ENCODE peak calls at places on chromosomes 4 and X, in four cellular contexts. H is RWPE1, O is GM10248, D is GM20000. Y is an unnamed sample.

GRCh38 chr4:86043755-86044592 is 315.9 kb downstream of the MAPK10 start:
- DNase-seq in H (peak), O (peak), D (peak), Y (no peak)

GRCh38 chrX:123561439-123562215 is 171.2 kb downstream of the THOC2 start:
- DNase-seq in H (no peak), O (no peak), D (no peak), Y (no peak)

GRCh38 chr4:95267081-95267480 is 281.7 kb downstream of the UNC5C start:
- DNase-seq in H (peak), O (no peak), D (no peak), Y (no peak)

GRCh38 chrX:67614006-67614405 is 70.2 kb downstream of the AR start:
- DNase-seq in H (no peak), O (no peak), D (no peak), Y (no peak)

GRCh38 chrX:103488332-103488731 is 31.0 kb downstream of the RAB40A start:
- DNase-seq in H (peak), O (no peak), D (no peak), Y (no peak)

GRCh38 chr4:138308421-138308820 is 66.3 kb upstream of the SLC7A11 start:
- DNase-seq in H (peak), O (no peak), D (no peak), Y (no peak)

GRCh38 chr4:20487852-20488251 is 212.4 kb upstream of the PACRGL start:
- DNase-seq in H (no peak), O (no peak), D (no peak), Y (no peak)

GRCh38 chr4:23828779-23829178 is 61.1 kb downstream of the PPARGC1A start:
- DNase-seq in H (no peak), O (no peak), D (no peak), Y (no peak)

GRCh38 chr4:105246712-105247111 is 100.0 kb downstream of the TET2 start:
- DNase-seq in H (no peak), O (no peak), D (no peak), Y (no peak)

GRCh38 chrX:31258163-31258562 is 186.3 kb upstream of the FTHL17 start:
- DNase-seq in H (peak), O (no peak), D (no peak), Y (no peak)

GRCh38 chr4:163166041-163166579 is 580 bp downstream of the NAF1 start:
- DNase-seq in H (peak), O (peak), D (peak), Y (peak)

GRCh38 chr4:185928761-185929455 is 116.9 kb upstream of the SORBS2 start:
- DNase-seq in H (no peak), O (no peak), D (no peak), Y (no peak)

GRCh38 chr4:104901438-104901837 is 245.2 kb upstream of the TET2 start:
- DNase-seq in H (no peak), O (no peak), D (no peak), Y (no peak)

GRCh38 chr4:185782523-185782922 is 29.5 kb downstream of the SORBS2 start:
- DNase-seq in H (peak), O (no peak), D (no peak), Y (no peak)

GRCh38 chr4:155392486-155393184 is 15.9 kb upstream of the MAP9 start:
- DNase-seq in H (peak), O (no peak), D (no peak), Y (no peak)

GRCh38 chrX:11261260-11261659 is 32.0 kb upstream of the AMELX start:
- DNase-seq in H (peak), O (no peak), D (no peak), Y (no peak)

GRCh38 chr4:35982318-35982717 is 262.0 kb downstream of the ARAP2 start:
- DNase-seq in H (no peak), O (no peak), D (no peak), Y (no peak)

GRCh38 chr4:183765121-183765990 is 106.3 kb downstream of the TRAPPC11 start:
- DNase-seq in H (no peak), O (no peak), D (no peak), Y (no peak)

GRCh38 chr4:54495641-54496040 is 162.1 kb upstream of the KIT start:
- DNase-seq in H (no peak), O (no peak), D (no peak), Y (no peak)

GRCh38 chrX:149830192-149830873 is 48.6 kb downstream of the MAGEA9 start:
- DNase-seq in H (no peak), O (no peak), D (no peak), Y (no peak)

DNA sequence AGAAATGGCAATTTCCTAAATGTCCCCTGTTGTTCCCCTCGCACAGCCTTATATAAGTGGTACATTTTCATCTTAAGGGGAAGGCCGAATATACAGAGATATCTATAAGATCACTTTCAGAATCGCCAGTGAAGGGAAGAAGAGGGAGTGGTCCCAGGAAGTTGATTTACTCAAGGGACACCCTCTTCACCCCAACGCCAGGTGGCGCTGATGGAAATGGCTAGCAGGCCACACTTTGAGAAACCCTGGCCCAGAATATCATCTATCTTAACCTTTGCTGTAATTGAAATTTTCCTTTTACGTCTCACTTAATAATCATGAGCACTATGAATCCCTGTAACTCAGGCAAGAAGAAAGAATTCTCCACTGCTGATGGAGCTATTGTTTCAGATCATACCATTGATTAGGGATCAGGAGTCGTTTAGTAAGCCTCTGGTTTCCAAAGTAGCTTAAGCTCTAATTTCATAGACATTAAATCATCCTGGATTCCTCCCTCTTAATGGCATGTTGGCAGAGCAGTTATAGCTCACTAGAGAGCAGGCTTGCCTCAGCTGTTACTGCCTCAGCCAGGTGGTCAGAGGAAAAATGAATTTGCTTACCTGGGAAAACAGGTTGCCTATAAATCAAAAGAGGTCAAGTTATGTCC is 941.3 kb upstream of the TENM3 start:
- DNase-seq in H (peak), O (no peak), D (peak), Y (peak)
- TF ChIP-seq CTCF in H (peak), O (peak), D (peak), Y (peak)

GRCh38 chr4:109801895-109802319 is at the start of gene CFI:
- DNase-seq in H (peak), O (no peak), D (no peak), Y (no peak)

GRCh38 chr4:109798866-109799265 is 2.9 kb downstream of the CFI start:
- DNase-seq in H (no peak), O (no peak), D (no peak), Y (no peak)

GRCh38 chr4:109801099-109801789 is 555 bp downstream of the CFI start:
- DNase-seq in H (no peak), O (no peak), D (no peak), Y (no peak)

GRCh38 chr4:109809657-109810056 is 5.9 kb upstream of the GAR1 start:
- DNase-seq in H (no peak), O (no peak), D (no peak), Y (no peak)

GRCh38 chr4:109803924-109804571 is 2.2 kb upstream of the CFI start:
- DNase-seq in H (peak), O (peak), D (peak), Y (peak)
- TF ChIP-seq CTCF in H (peak), O (peak), D (no peak), Y (peak)

GRCh38 chr4:172698256-172698655 is 470.4 kb upstream of the GALNT7 start:
- DNase-seq in H (no peak), O (no peak), D (no peak), Y (no peak)

GRCh38 chr4:172688536-172688935 is 480.1 kb upstream of the GALNT7 start:
- DNase-seq in H (no peak), O (no peak), D (no peak), Y (no peak)

GRCh38 chr4:172691552-172691951 is 477.1 kb upstream of the GALNT7 start:
- DNase-seq in H (no peak), O (no peak), D (no peak), Y (no peak)

GRCh38 chr4:172692701-172693100 is 475.9 kb upstream of the GALNT7 start:
- DNase-seq in H (no peak), O (no peak), D (no peak), Y (no peak)
- TF ChIP-seq CTCF in H (no peak), O (no peak), D (no peak), Y (no peak)

DNA sequence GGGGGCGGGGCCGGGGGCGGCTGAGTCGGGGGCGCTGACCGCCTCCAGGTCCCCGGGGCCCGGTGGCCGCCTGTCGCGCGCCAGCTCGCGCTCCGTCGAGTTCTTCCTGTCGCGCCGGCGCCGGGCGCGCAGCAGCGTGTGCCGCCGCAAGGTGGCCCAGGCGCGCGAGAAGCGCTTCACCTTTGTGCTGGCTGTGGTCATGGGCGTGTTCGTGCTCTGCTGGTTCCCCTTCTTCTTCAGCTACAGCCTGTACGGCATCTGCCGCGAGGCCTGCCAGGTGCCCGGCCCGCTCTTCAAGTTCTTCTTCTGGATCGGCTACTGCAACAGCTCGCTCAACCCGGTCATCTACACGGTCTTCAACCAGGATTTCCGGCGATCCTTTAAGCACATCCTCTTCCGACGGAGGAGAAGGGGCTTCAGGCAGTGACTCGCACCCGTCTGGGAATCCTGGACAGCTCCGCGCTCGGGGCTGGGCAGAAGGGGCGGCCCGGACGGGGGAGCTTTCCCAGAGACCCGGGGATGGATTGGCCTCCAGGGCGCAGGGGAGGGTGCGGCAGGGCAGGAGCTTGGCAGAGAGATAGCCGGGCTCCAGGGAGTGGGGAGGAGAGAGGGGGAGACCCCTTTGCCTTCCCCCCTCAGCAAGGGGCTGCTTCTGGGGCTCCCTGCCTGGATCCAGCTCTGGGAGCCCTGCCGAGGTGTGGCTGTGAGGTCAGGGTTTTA is 1.5 kb downstream of the ADRA2C start:
- DNase-seq in H (no peak), O (no peak), D (no peak), Y (no peak)
- TF ChIP-seq CTCF in H (no peak), O (no peak), D (peak), Y (peak)

GRCh38 chr4:133137571-133137970 is 11.5 kb upstream of the PCDH10 start:
- DNase-seq in H (no peak), O (no peak), D (no peak), Y (no peak)
- TF ChIP-seq CTCF in H (peak), O (no peak), D (no peak), Y (no peak)